ENCODE peak calls at places on chromosomes 12 and 14, in five cellular contexts. T is naive thymus-derived CD4-positive, alpha-beta T cell; N is BJ; W is HCT116; Z is astrocyte. L is an unnamed sample.

GRCh38 chr12:6774557-6775062 is 2.3 kb downstream of the LAG3 start:
- DNase-seq in Z (no peak), T (no peak), N (no peak), W (no peak), L (no peak)

GRCh38 chr12:90947869-90948268 is 7.1 kb downstream of the CCER1 start:
- DNase-seq in N (no peak), Z (no peak), T (no peak), W (no peak), L (no peak)

GRCh38 chr14:41718477-41719166 is 111.9 kb downstream of the LRFN5 start:
- DNase-seq in T (no peak), W (no peak), Z (no peak), N (no peak), L (no peak)

GRCh38 chr12:19506497-19506896 is 67.2 kb downstream of the AEBP2 start:
- DNase-seq in W (no peak), Z (peak), N (no peak), T (no peak), L (no peak)

GRCh38 chr12:56716933-56717880 is 7.9 kb downstream of the NACA start:
- DNase-seq in W (no peak), N (no peak), T (no peak), Z (no peak), L (no peak)

GRCh38 chr12:21647179-21647578 is 10.5 kb downstream of the LDHB start:
- DNase-seq in Z (no peak), N (no peak), T (no peak), W (no peak), L (no peak)

GRCh38 chr12:93741741-93742085 is 64.5 kb downstream of the CRADD start:
- DNase-seq in T (no peak), N (no peak), Z (no peak), W (no peak), L (no peak)

GRCh38 chr14:51176819-51177218 is 63.2 kb upstream of the TMX1 start:
- DNase-seq in T (no peak), N (no peak), Z (no peak), W (no peak), L (no peak)

GRCh38 chr12:64890873-64891468 is 66.5 kb downstream of the TBC1D30 start:
- DNase-seq in T (peak), Z (peak), W (peak), N (no peak), L (peak)

GRCh38 chr14:72766296-72766695 is 127.6 kb downstream of the DPF3 start:
- DNase-seq in W (no peak), Z (no peak), T (no peak), N (no peak), L (no peak)

GRCh38 chr14:92613008-92613658 is 99.6 kb downstream of the RIN3 start:
- DNase-seq in T (peak), Z (peak), W (no peak), N (no peak), L (peak)

GRCh38 chr12:124516850-124517249 is 50.6 kb downstream of the NCOR2 start:
- DNase-seq in N (no peak), T (no peak), W (no peak), Z (no peak), L (no peak)
- H3K4me3 ChIP-seq in N (peak), T (no peak), W (no peak), Z (peak), L (no peak)

DNA sequence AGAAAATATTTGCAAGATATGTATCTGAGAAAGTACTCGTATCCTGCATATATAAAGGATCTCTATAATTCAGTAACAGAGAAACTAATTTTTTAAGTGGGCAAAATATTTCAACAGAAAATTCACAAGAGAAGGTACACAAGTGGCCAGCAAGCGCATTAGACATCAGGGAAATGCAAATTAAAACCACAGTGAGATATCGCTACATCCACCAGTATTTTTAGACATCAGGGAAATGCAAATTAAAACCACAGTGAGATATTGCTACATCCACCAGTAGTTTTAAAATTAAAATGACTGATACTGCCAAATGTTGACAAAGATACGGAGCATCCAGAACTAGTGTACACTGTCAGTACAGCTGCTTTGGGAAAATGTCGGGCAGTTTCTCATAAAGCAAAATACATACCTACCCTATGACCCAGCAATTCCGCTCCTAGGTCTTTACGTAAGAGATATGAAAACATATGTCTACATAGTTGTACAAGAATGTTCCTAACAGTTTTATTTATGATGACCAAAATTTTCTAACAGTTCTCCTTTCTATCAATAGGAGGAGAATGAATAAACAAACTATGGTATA is 2.8 kb upstream of the KCNK13 start:
- DNase-seq in T (no peak), N (no peak), Z (peak), W (no peak), L (no peak)
- H3K4me3 ChIP-seq in T (no peak), N (no peak), Z (no peak), W (no peak), L (no peak)

GRCh38 chr12:48996794-48997718 is 2.1 kb downstream of the DDN start:
- DNase-seq in T (peak), W (no peak), Z (peak), N (no peak), L (no peak)
- H3K4me3 ChIP-seq in T (peak), W (no peak), Z (peak), N (peak), L (peak)

GRCh38 chr14:74897642-74898041 is 15.9 kb downstream of the DLST start:
- DNase-seq in N (no peak), W (no peak), Z (no peak), T (no peak), L (no peak)

GRCh38 chr14:74893614-74894091 is 11.9 kb downstream of the DLST start:
- DNase-seq in T (no peak), N (no peak), W (no peak), Z (no peak), L (no peak)

GRCh38 chr14:74898694-74899093 is 17.0 kb downstream of the DLST start:
- DNase-seq in N (no peak), Z (no peak), T (no peak), W (no peak), L (no peak)

GRCh38 chr14:74896400-74896799 is 14.7 kb downstream of the DLST start:
- DNase-seq in Z (no peak), T (no peak), W (no peak), N (no peak), L (no peak)

DNA sequence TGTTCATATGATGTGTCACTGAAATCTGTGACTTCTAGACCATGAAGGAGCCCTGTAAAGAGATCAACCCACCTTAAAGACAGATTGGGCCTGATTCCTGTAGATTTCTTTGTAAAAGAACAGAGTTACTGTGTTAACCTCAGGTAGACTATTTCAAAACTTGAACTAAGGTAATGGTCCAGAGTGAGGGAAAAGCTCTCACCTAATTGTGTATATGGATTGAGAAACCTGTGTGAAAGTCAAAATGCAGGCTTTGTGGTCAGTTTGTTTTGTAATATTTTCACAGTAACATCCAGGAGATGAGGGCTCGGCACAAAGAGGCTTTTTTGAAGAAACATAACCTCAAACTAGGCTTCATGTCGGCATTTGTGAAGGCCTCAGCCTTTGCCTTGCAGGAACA is 16.4 kb downstream of the DLST start:
- DNase-seq in T (no peak), N (no peak), Z (no peak), W (no peak), L (no peak)
- H3K4me3 ChIP-seq in T (no peak), N (no peak), Z (no peak), W (no peak), L (no peak)

GRCh38 chr12:106585237-106585834 is 2.5 kb downstream of the RFX4 start:
- DNase-seq in W (no peak), Z (no peak), T (no peak), N (no peak), L (no peak)

GRCh38 chr12:106582264-106582591 is 576 bp upstream of the RFX4 start:
- DNase-seq in T (no peak), N (no peak), Z (no peak), W (no peak), L (no peak)

GRCh38 chr12:106582661-106583577 is at the start of gene RFX4:
- DNase-seq in T (no peak), Z (no peak), N (no peak), W (no peak), L (no peak)

GRCh38 chr12:106584104-106585064 is 1.6 kb downstream of the RFX4 start:
- DNase-seq in W (no peak), Z (no peak), T (no peak), N (no peak), L (no peak)

DNA sequence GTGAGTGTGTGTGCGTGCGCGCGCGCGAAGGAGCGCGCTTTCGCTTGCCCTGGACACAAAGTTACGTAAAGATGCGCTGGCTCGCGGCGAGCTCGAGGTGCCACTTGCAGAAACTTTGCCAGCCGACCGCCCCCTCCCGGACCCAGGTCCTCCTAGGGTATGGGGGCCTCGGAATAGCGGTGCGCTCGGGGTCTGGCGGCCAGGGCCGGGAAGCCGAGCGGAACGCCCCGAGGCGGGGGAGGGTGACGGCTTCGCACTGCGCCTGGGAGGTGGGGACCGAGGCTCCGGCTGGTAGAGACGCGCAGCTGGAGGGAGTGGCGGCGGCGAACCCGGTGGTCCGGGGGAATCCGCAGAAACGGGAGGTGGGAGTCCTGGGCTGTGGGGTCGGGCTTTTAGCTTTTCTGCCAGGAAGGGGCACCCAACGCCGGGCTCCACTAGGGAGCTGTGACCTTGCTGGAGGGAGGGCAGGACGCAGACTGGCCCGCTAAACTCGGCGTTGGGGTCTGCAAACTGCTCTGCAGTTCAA is 837 bp downstream of the RFX4 start:
- DNase-seq in W (no peak), T (no peak), Z (no peak), N (no peak), L (no peak)
- H3K4me3 ChIP-seq in W (no peak), T (peak), Z (peak), N (peak), L (no peak)

GRCh38 chr12:54054442-54055332 is 1.1 kb downstream of the HOXC4 start:
- DNase-seq in T (no peak), Z (no peak), W (no peak), N (no peak), L (no peak)
- H3K4me3 ChIP-seq in T (no peak), Z (peak), W (no peak), N (peak), L (peak)

GRCh38 chr12:106142591-106143261 is 4.0 kb upstream of the NUAK1 start:
- DNase-seq in W (no peak), Z (no peak), N (no peak), T (no peak), L (no peak)

GRCh38 chr12:106140223-106140986 is 1.7 kb upstream of the NUAK1 start:
- DNase-seq in N (no peak), W (no peak), Z (no peak), T (no peak), L (no peak)

GRCh38 chr12:106141003-106141402 is 2.2 kb upstream of the NUAK1 start:
- DNase-seq in W (no peak), N (no peak), T (no peak), Z (no peak), L (no peak)

GRCh38 chr12:106139422-106140141 is 828 bp upstream of the NUAK1 start:
- DNase-seq in N (no peak), Z (peak), T (no peak), W (peak), L (no peak)

DNA sequence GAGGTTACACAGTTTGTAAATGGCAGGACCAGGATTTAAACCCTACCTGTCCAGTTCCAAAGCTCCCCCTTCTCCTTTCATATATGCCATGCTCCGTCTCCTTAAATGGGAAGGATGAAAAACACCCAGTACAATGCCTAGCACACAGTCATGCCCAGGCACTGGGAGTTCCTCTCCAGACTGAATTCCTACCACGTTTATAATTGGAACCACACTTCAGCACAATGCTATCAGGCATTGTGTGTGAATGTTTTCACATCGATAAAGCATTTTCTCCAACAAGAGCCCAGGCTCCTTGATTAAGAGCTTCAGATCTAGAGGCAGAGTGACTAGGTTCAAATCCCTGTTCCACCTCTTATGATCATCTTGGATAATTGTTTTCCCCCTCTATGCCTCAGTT is 2.7 kb upstream of the NUAK1 start:
- DNase-seq in N (no peak), W (no peak), T (no peak), Z (no peak), L (no peak)
- H3K4me3 ChIP-seq in N (no peak), W (no peak), T (no peak), Z (no peak), L (no peak)